ENCODE peak calls at places on chromosome 9, in ten cellular contexts. M is effector memory CD4-positive, alpha-beta T cell; G is DND-41; S is H7; C is H1; H is colonic mucosa; K is pancreas; R is adipocyte; P is MM.1S; F is SJSA1. E is an unnamed sample.

GRCh38 chr9:83007521-83008300 is 55.2 kb downstream of the RASEF start:
- DNase-seq in M (no peak), S (no peak), H (no peak), F (no peak), G (no peak), C (no peak), R (no peak), K (no peak), P (no peak), E (no peak)

GRCh38 chr9:136011703-136012496 is 50.7 kb upstream of the UBAC1 start:
- DNase-seq in M (no peak), G (no peak), R (peak), C (no peak), S (peak), K (peak), P (no peak), F (no peak), H (peak), E (no peak)

GRCh38 chr9:96523429-96523828 is 73.5 kb downstream of the HABP4 start:
- DNase-seq in H (no peak), S (no peak), K (no peak), F (no peak), M (no peak), P (no peak), C (no peak), R (no peak), G (no peak), E (no peak)

GRCh38 chr9:4413856-4414255 is 76.4 kb upstream of the SLC1A1 start:
- DNase-seq in P (no peak), R (peak), M (no peak), F (no peak), G (no peak), H (no peak), C (no peak), S (no peak), K (no peak), E (no peak)

GRCh38 chr9:135102331-135102730 is 14.9 kb downstream of the OLFM1 start:
- DNase-seq in M (no peak), R (no peak), F (no peak), K (no peak), H (no peak), S (no peak), C (no peak), P (no peak), G (no peak), E (no peak)

GRCh38 chr9:8783999-8784398 is 984.4 kb upstream of the DMAC1 start:
- DNase-seq in H (no peak), S (no peak), R (no peak), F (no peak), M (no peak), C (no peak), P (no peak), K (no peak), G (no peak), E (no peak)

GRCh38 chr9:126558051-126558665 is 55.6 kb upstream of the LMX1B start:
- DNase-seq in K (peak), P (peak), C (peak), R (peak), H (peak), S (peak), M (peak), F (no peak), G (peak), E (peak)

GRCh38 chr9:120386390-120387131 is 193.4 kb downstream of the CDK5RAP2 start:
- DNase-seq in M (no peak), R (no peak), C (no peak), G (no peak), S (no peak), H (peak), F (no peak), K (peak), P (no peak), E (peak)

GRCh38 chr9:93575706-93576295 is 583 bp upstream of the PHF2 start:
- DNase-seq in M (peak), G (peak), R (peak), C (peak), F (peak), P (peak), S (peak), H (peak), K (peak), E (peak)

GRCh38 chr9:10268500-10269485 is 344.0 kb downstream of the PTPRD start:
- DNase-seq in P (peak), S (peak), M (no peak), H (no peak), G (no peak), R (peak), F (no peak), K (no peak), C (peak), E (no peak)

GRCh38 chr9:110030632-110031031 is 177.3 kb downstream of the C9orf152 start:
- DNase-seq in R (peak), G (no peak), F (no peak), K (no peak), M (no peak), P (no peak), C (no peak), H (no peak), S (no peak), E (no peak)

GRCh38 chr9:99868845-99869244 is 37.6 kb upstream of the STX17 start:
- DNase-seq in K (no peak), H (no peak), G (no peak), C (no peak), F (no peak), M (no peak), P (no peak), S (no peak), R (no peak), E (no peak)

GRCh38 chr9:125949247-125949646 is 202.1 kb downstream of the PBX3 start:
- DNase-seq in M (no peak), P (no peak), H (peak), S (no peak), C (no peak), R (peak), F (no peak), G (no peak), K (no peak), E (peak)

GRCh38 chr9:109452761-109453160 is 45.3 kb downstream of the PTPN3 start:
- DNase-seq in K (no peak), M (no peak), S (no peak), P (no peak), C (no peak), G (no peak), H (no peak), R (peak), F (no peak), E (no peak)

GRCh38 chr9:81002242-81002641 is 687.1 kb downstream of the TLE1 start:
- DNase-seq in M (no peak), P (peak), C (no peak), S (no peak), K (no peak), G (peak), H (no peak), R (no peak), F (no peak), E (no peak)

GRCh38 chr9:96437454-96437853 is 12.5 kb upstream of the HABP4 start:
- DNase-seq in R (no peak), P (no peak), S (no peak), C (no peak), F (peak), G (no peak), K (no peak), M (no peak), H (no peak), E (no peak)

GRCh38 chr9:126617003-126617739 is 3.4 kb downstream of the LMX1B start:
- DNase-seq in C (no peak), H (no peak), P (no peak), F (no peak), S (peak), K (no peak), M (no peak), G (no peak), R (no peak), E (no peak)

GRCh38 chr9:1052119-1052907 is 2.2 kb downstream of the DMRT2 start:
- DNase-seq in R (no peak), F (no peak), G (no peak), C (no peak), S (peak), H (no peak), P (no peak), K (no peak), M (no peak), E (no peak)

GRCh38 chr9:134049772-134050588 is 17.8 kb downstream of the BRD3 start:
- DNase-seq in P (no peak), S (no peak), G (no peak), M (no peak), H (peak), K (peak), C (no peak), R (no peak), F (no peak), E (peak)

GRCh38 chr9:37968228-37968672 is 64.3 kb upstream of the SLC25A51 start:
- DNase-seq in C (no peak), R (peak), F (no peak), H (peak), S (no peak), K (no peak), M (no peak), G (no peak), P (no peak), E (peak)

GRCh38 chr9:33116855-33117254 is 40.4 kb upstream of the SMU1 start:
- DNase-seq in S (no peak), G (no peak), H (no peak), F (no peak), K (no peak), M (no peak), C (no peak), R (peak), P (no peak), E (no peak)

GRCh38 chr9:137227057-137227852 is at the start of gene RNF224:
- DNase-seq in P (peak), K (peak), F (peak), G (peak), R (peak), H (peak), C (peak), M (peak), S (peak), E (peak)

GRCh38 chr9:4116091-4116581 is 183.7 kb downstream of the GLIS3 start:
- DNase-seq in K (no peak), S (no peak), F (no peak), R (peak), C (no peak), M (no peak), G (no peak), H (no peak), P (no peak), E (no peak)

GRCh38 chr9:16794871-16795639 is 75.4 kb downstream of the BNC2 start:
- DNase-seq in H (no peak), S (no peak), M (no peak), P (no peak), F (peak), K (no peak), G (no peak), R (peak), C (no peak), E (no peak)
- H3K4me3 ChIP-seq in H (no peak), S (no peak), M (no peak), P (no peak), F (no peak), K (no peak), G (no peak), R (peak), C (no peak), E (no peak)

GRCh38 chr9:114504341-114505186 is 709 bp downstream of the WHRN start:
- DNase-seq in S (peak), C (peak), R (peak), M (no peak), K (peak), G (no peak), H (peak), P (peak), F (peak), E (peak)
- H3K4me3 ChIP-seq in S (peak), C (peak), R (peak), M (peak), K (peak), G (no peak), H (peak), P (peak), F (peak), E (peak)

GRCh38 chr9:97635026-97635425 is 1.4 kb downstream of the NCBP1 start:
- DNase-seq in P (no peak), M (no peak), R (no peak), G (no peak), S (no peak), F (no peak), H (no peak), C (no peak), K (no peak), E (no peak)
- H3K4me3 ChIP-seq in P (peak), M (no peak), R (peak), G (peak), S (no peak), F (peak), H (peak), C (peak), K (no peak), E (no peak)

DNA sequence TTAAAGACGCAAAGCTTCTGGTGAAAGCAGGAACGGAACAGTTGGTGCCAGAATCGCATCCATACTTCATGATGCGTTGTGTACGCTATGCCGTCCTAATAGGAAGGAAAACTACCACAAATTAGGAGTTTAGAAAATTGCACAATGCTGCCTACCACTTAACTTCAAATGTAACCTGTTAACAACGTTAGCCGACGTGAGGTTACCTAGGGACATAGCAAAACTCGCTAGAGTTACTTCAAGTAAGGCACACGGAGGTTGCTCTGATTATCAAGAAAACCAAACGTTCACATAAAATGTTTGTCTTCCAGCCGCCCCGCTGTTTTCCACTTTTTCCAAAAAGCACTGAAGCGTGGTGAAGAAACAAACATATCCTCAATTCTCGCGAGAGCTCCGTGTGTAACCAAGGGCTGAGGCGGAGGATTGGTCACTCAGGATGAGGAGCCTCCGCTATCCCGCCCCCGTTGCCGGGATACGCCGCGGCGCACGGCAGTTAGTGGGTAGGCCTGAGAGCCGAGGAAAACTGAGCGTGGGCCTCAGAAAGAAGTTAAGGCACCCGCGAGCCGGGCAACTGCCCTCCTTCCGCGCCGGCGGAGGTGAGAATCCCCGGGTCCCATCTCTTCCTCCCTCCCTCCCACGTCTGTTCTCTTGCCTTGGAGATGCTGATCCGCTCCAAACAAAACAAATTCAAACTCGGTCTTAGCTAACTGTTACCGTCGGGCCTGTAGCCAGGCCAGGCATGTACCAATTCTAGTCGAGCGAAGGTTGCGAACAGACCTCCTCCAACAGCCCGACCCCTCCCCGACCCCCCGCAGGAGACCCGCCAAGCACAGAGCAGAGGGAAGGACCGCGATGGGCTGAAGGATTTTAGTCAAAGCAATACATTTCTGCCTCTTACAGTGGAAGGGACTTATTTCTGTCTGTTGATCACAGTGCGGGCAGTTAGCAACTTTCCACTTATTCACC is at the start of gene IFT74:
- DNase-seq in P (peak), K (peak), S (peak), R (peak), G (peak), M (peak), H (peak), C (peak), F (peak), E (peak)
- H3K4me3 ChIP-seq in P (peak), K (peak), S (peak), R (peak), G (peak), M (peak), H (peak), C (peak), F (peak), E (peak)